ENCODE peak calls at places on chromosomes 5 and 9, in four cellular contexts. D, R, W and U are unnamed samples.
A peak's percentile ranks its signal among the peaks of the same experiment; 100 is the strongest.

GRCh38 chr5:72556351-72557146 is 49.3 kb upstream of the ZNF366 start:
- DNase-seq in D (no peak), R (peak; percentile 86), W (no peak), U (no peak)

GRCh38 chr9:4640027-4640426 is 22.1 kb upstream of the PLPP6 start:
- DNase-seq in D (peak; percentile 42), W (no peak), R (no peak), U (no peak)

GRCh38 chr5:57493034-57493433 is 10.4 kb upstream of the ACTBL2 start:
- DNase-seq in W (no peak), D (no peak), R (no peak), U (no peak)

GRCh38 chr5:58466939-58467338 is 7.1 kb upstream of the PLK2 start:
- DNase-seq in R (no peak), D (no peak), W (no peak), U (peak; percentile 57)

GRCh38 chr5:103428411-103428871 is 134.1 kb downstream of the NUDT12 start:
- DNase-seq in D (no peak), R (peak; percentile 73), W (no peak), U (no peak)

GRCh38 chr9:131747352-131747751 is 7.5 kb upstream of the RAPGEF1 start:
- DNase-seq in W (no peak), R (no peak), D (no peak), U (no peak)

GRCh38 chr5:151622367-151623097 is 31.4 kb upstream of the FAT2 start:
- DNase-seq in D (no peak), W (no peak), R (no peak), U (no peak)

GRCh38 chr9:107284636-107285035 is 1.6 kb downstream of the RAD23B start:
- DNase-seq in R (no peak), D (no peak), W (no peak), U (no peak)

GRCh38 chr5:42555797-42556196 is 132.6 kb downstream of the GHR start:
- DNase-seq in W (no peak), D (no peak), R (no peak), U (peak; percentile 4)

GRCh38 chr5:131357739-131358561 is 94.1 kb downstream of the CDC42SE2 start:
- DNase-seq in R (no peak), D (no peak), W (no peak), U (no peak)

GRCh38 chr9:1198085-1198484 is 147.9 kb downstream of the DMRT2 start:
- DNase-seq in W (no peak), D (no peak), R (no peak), U (no peak)

GRCh38 chr9:79166005-79166404 is 405.8 kb upstream of the TLE4 start:
- DNase-seq in D (no peak), W (no peak), R (no peak), U (peak; percentile 75)

GRCh38 chr9:110555971-110556370 is 23.6 kb downstream of the SVEP1 start:
- DNase-seq in R (peak; percentile 81), D (no peak), W (no peak), U (peak; percentile 95)

GRCh38 chr9:86764230-86765039 is 182.9 kb downstream of the GAS1 start:
- DNase-seq in D (no peak), R (no peak), W (no peak), U (no peak)

GRCh38 chr5:149999359-149999758 is 1.1 kb downstream of the TIGD6 start:
- DNase-seq in R (no peak), W (no peak), D (no peak), U (no peak)

GRCh38 chr9:75892168-75892901 is 1.9 kb downstream of the PCSK5 start:
- DNase-seq in R (no peak), W (no peak), D (no peak), U (no peak)

GRCh38 chr9:33151007-33151557 is 16.1 kb downstream of the B4GALT1 start:
- DNase-seq in R (no peak), D (no peak), W (no peak), U (peak; percentile 88)

GRCh38 chr5:108521011-108521700 is 139.3 kb upstream of the FBXL17 start:
- DNase-seq in D (no peak), W (no peak), R (no peak), U (no peak)

GRCh38 chr9:137479892-137480685 is 21.0 kb upstream of the NSMF start:
- DNase-seq in R (peak; percentile 67), W (no peak), D (no peak), U (no peak)

GRCh38 chr5:81428866-81429265 is 34.9 kb upstream of the ACOT12 start:
- DNase-seq in R (no peak), D (no peak), W (no peak), U (no peak)

GRCh38 chr5:167565555-167565954 is 725.9 kb upstream of the WWC1 start:
- DNase-seq in R (no peak), D (no peak), W (no peak), U (no peak)

GRCh38 chr5:16859346-16859745 is 76.7 kb downstream of the MYO10 start:
- DNase-seq in W (no peak), D (no peak), R (no peak), U (no peak)

GRCh38 chr9:126569036-126569435 is 44.7 kb upstream of the LMX1B start:
- DNase-seq in R (no peak), D (no peak), W (no peak), U (peak; percentile 82)

GRCh38 chr5:147509710-147510651 is at the start of gene DPYSL3:
- DNase-seq in R (peak; percentile 82), D (no peak), W (no peak), U (peak; percentile 14)

GRCh38 chr9:124411514-124412227 is 3.6 kb downstream of the PSMB7 start:
- DNase-seq in D (no peak), R (no peak), W (no peak), U (peak; percentile 54)

GRCh38 chr9:4933177-4933576 is 51.9 kb upstream of the JAK2 start:
- DNase-seq in W (no peak), R (no peak), D (no peak), U (peak; percentile 86)

GRCh38 chr5:114822885-114823284 is 346.8 kb downstream of the TRIM36 start:
- DNase-seq in D (no peak), R (no peak), W (no peak), U (no peak)

GRCh38 chr9:37902804-37903580 is 935 bp downstream of the SLC25A51 start:
- DNase-seq in D (no peak), R (no peak), W (no peak), U (no peak)

GRCh38 chr5:111453747-111454146 is 58.6 kb downstream of the STARD4 start:
- DNase-seq in R (no peak), D (no peak), W (no peak), U (peak; percentile 89)

GRCh38 chr9:96219615-96220257 is 82.2 kb downstream of the HSD17B3 start:
- DNase-seq in D (no peak), R (peak; percentile 81), W (no peak), U (peak; percentile 33)

GRCh38 chr9:120985759-120986353 is 59.3 kb upstream of the TRAF1 start:
- DNase-seq in D (no peak), R (no peak), W (no peak), U (peak; percentile 19)